ENCODE peak calls at places on chromosomes 12 and 14, in four cellular contexts. E, N, I and W are unnamed samples.

GRCh38 chr12:107014050-107014449 is 27.1 kb upstream of the MTERF2 start:
- DNase-seq in E (no peak), I (no peak), N (no peak), W (no peak)

GRCh38 chr12:106022568-106023012 is 116.2 kb downstream of the NUAK1 start:
- DNase-seq in I (no peak), E (no peak), N (peak; percentile 44), W (peak; percentile 4)

GRCh38 chr14:61215222-61216010 is 65.7 kb downstream of the TMEM30B start:
- DNase-seq in I (no peak), E (no peak), N (no peak), W (peak; percentile 75)

GRCh38 chr14:69268763-69269162 is 8.8 kb downstream of the GALNT16 start:
- DNase-seq in N (no peak), I (no peak), E (no peak), W (peak; percentile 72)

GRCh38 chr14:77475432-77476115 is 17.7 kb downstream of the AHSA1 start:
- DNase-seq in N (no peak), E (no peak), I (no peak), W (no peak)

GRCh38 chr12:60704171-60704914 is 1108.5 kb downstream of the SLC16A7 start:
- DNase-seq in N (no peak), I (no peak), E (no peak), W (no peak)

GRCh38 chr14:51468523-51468922 is 183.2 kb upstream of the FRMD6 start:
- DNase-seq in E (no peak), N (no peak), I (no peak), W (no peak)

GRCh38 chr12:46557539-46558373 is 185.2 kb upstream of the SLC38A2 start:
- DNase-seq in E (no peak), I (no peak), N (no peak), W (peak; percentile 49)

GRCh38 chr14:50083467-50084337 is 32.7 kb downstream of the VCPKMT start:
- DNase-seq in E (no peak), N (no peak), I (no peak), W (no peak)

GRCh38 chr14:42556551-42556950 is 949.9 kb downstream of the LRFN5 start:
- DNase-seq in I (no peak), E (no peak), N (no peak), W (no peak)

GRCh38 chr14:50347521-50347920 is 35.4 kb downstream of the DMAC2L start:
- DNase-seq in E (no peak), I (no peak), N (no peak), W (peak; percentile 72)

GRCh38 chr14:68794856-68795601 is 2.2 kb upstream of the ZFP36L1 start:
- DNase-seq in E (no peak), I (peak; percentile 90), N (peak; percentile 87), W (peak; percentile 96)